ENCODE peak calls at places on chromosomes 11 and 22, in four cellular contexts. V is right atrium auricular region; Z is CD4-positive, alpha-beta memory T cell; B is A549. R is an unnamed sample.

GRCh38 chr11:77118086-77118485 is 10.0 kb upstream of the MYO7A start:
- DNase-seq in B (no peak), Z (no peak), V (no peak), R (no peak)

GRCh38 chr11:107493117-107493516 is 35.5 kb upstream of the CWF19L2 start:
- DNase-seq in B (peak), Z (no peak), V (no peak), R (peak)

GRCh38 chr11:100098560-100098959 is 588.5 kb upstream of the ARHGAP42 start:
- DNase-seq in B (no peak), V (no peak), Z (no peak), R (no peak)

GRCh38 chr11:17790453-17790852 is 55.9 kb downstream of the KCNC1 start:
- DNase-seq in V (no peak), B (peak), Z (no peak), R (peak)

GRCh38 chr11:117528061-117528780 is 200.6 kb downstream of the CEP164 start:
- DNase-seq in B (no peak), V (no peak), Z (no peak), R (no peak)

GRCh38 chr22:46922037-46922436 is 159.6 kb downstream of the TBC1D22A start:
- DNase-seq in Z (no peak), B (no peak), V (no peak), R (no peak)

GRCh38 chr22:47238886-47239860 is 476.7 kb downstream of the TBC1D22A start:
- DNase-seq in Z (no peak), B (no peak), V (peak), R (no peak)

GRCh38 chr11:38582756-38583155 is 1984.7 kb upstream of the RAG2 start:
- DNase-seq in Z (no peak), B (no peak), V (no peak), R (no peak)

GRCh38 chr11:61947486-61948210 is 2.5 kb upstream of the BEST1 start:
- DNase-seq in B (peak), Z (peak), V (peak), R (no peak)

GRCh38 chr11:121059605-121060004 is 35.7 kb downstream of the TBCEL start:
- DNase-seq in V (no peak), Z (no peak), B (no peak), R (no peak)

GRCh38 chr11:122656073-122656630 is 630 bp downstream of the UBASH3B start:
- DNase-seq in B (peak), Z (peak), V (no peak), R (no peak)

GRCh38 chr11:70244698-70245097 is 25.8 kb upstream of the PPFIA1 start:
- DNase-seq in B (peak), V (no peak), Z (no peak), R (no peak)

GRCh38 chr11:76658651-76659650 is 11.6 kb downstream of the LRRC32 start:
- DNase-seq in B (no peak), V (no peak), Z (no peak), R (no peak)

GRCh38 chr11:73384871-73385692 is 8.9 kb downstream of the RELT start:
- DNase-seq in Z (no peak), V (peak), B (no peak), R (no peak)

GRCh38 chr11:114367244-114367957 is 32.9 kb downstream of the C11orf71 start:
- DNase-seq in Z (no peak), V (no peak), B (no peak), R (no peak)

GRCh38 chr11:12281571-12282478 is 95.5 kb upstream of the PARVA start:
- DNase-seq in B (peak), V (peak), Z (peak), R (no peak)

GRCh38 chr22:50178471-50178864 is 7.2 kb upstream of the TRABD start:
- DNase-seq in Z (no peak), B (no peak), V (no peak), R (no peak)

GRCh38 chr22:35972559-35972958 is 56.1 kb downstream of the RBFOX2 start:
- DNase-seq in Z (no peak), B (no peak), V (no peak), R (no peak)

GRCh38 chr11:287821-288327 is 1.1 kb upstream of the PGGHG start:
- DNase-seq in V (no peak), Z (peak), B (no peak), R (no peak)

GRCh38 chr11:111512296-111513239 is at the start of gene BTG4:
- DNase-seq in B (peak), V (no peak), Z (no peak), R (no peak)

GRCh38 chr11:124946735-124947141 is 7.3 kb upstream of the CCDC15 start:
- DNase-seq in Z (no peak), B (no peak), V (no peak), R (no peak)

GRCh38 chr11:69700278-69701140 is 3.3 kb downstream of the FGF19 start:
- DNase-seq in B (peak), Z (no peak), V (no peak), R (no peak)

DNA sequence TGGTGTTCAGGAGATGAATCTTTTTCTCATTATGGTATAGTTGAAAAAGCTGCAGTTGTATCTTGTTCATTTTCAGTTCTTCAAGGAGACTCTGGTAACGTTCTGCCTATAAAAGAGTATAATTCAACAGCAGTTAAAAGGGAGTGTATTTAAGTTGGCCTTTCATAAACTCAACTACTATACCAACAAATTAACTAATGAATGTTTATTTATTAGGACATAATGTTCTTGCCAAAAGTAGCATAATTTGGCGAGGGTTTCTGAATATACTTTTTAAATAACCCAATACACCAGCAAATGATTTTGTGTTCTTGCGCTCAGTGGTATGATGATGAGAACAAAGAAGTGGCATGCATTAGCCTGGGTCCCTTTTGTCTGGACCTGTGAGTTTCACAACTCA is 10.9 kb downstream of the SMC1B start:
- DNase-seq in B (no peak), Z (no peak), V (no peak), R (no peak)
- H3K27ac ChIP-seq in B (no peak), Z (no peak), V (no peak), R (no peak)

GRCh38 chr11:64051297-64051696 is 15.6 kb downstream of the FLRT1 start:
- DNase-seq in B (no peak), Z (no peak), V (no peak), R (no peak)

GRCh38 chr11:64044730-64045386 is 9.1 kb downstream of the FLRT1 start:
- DNase-seq in Z (no peak), B (no peak), V (no peak), R (no peak)

GRCh38 chr11:64045700-64046099 is 10.0 kb downstream of the FLRT1 start:
- DNase-seq in V (no peak), B (no peak), Z (no peak), R (no peak)

GRCh38 chr11:64049509-64049908 is 13.8 kb downstream of the FLRT1 start:
- DNase-seq in V (no peak), B (no peak), Z (no peak), R (no peak)

DNA sequence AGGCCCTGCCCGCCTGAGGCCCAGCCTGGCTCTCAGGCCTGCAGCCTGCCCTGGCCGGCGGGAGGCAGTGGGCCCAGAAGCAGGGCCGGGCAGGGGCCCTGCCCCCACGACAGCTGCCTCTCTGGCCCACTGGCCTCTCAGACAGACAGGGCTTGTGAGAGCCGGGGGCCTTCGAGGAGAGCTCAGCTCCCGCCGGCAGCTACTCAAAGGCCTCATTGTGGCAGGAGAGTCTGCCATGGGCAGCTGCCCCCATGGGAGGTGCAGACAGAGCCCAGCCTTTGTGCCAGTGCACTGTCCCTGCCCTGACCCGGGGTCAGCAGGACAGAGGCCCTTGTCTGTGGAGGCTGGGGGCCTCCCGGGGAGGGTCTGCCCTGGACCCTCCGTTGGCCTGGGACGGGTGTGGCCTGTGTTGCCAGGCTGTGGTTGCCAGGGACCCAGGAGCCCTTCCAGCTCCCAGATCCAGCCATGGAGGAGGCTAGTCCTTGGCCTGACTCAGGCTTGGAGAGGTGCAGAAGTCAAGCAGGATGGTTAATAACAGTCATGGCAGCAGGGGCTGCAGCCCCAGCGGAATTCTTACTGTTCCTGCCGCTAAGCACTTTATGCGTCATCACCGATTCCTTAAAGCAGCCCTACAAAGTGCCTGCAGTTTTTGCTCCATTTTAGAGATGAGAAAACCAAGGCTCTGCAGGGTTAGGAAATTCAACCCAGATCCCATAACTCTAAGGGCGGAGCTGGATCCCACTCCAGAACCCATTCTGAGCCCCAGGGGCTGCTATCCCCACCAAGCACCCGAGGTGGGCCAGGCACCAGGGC is 12.5 kb downstream of the FLRT1 start:
- DNase-seq in Z (no peak), V (no peak), B (no peak), R (no peak)
- H3K27ac ChIP-seq in Z (no peak), V (no peak), B (no peak), R (no peak)

GRCh38 chr11:130413383-130414106 is 14.9 kb downstream of the ADAMTS8 start:
- DNase-seq in Z (no peak), B (peak), V (no peak), R (peak)
- H3K27ac ChIP-seq in Z (no peak), B (no peak), V (no peak), R (peak)

GRCh38 chr22:38738475-38739070 is 17.2 kb downstream of the SUN2 start:
- DNase-seq in B (no peak), V (no peak), Z (no peak), R (no peak)

GRCh38 chr22:38736257-38736570 is 19.6 kb downstream of the SUN2 start:
- DNase-seq in Z (no peak), V (no peak), B (no peak), R (no peak)

GRCh38 chr22:38735465-38736256 is 20.1 kb downstream of the SUN2 start:
- DNase-seq in B (no peak), V (no peak), Z (no peak), R (no peak)

GRCh38 chr22:38739300-38740055 is 16.3 kb downstream of the SUN2 start:
- DNase-seq in Z (no peak), V (no peak), B (no peak), R (no peak)

DNA sequence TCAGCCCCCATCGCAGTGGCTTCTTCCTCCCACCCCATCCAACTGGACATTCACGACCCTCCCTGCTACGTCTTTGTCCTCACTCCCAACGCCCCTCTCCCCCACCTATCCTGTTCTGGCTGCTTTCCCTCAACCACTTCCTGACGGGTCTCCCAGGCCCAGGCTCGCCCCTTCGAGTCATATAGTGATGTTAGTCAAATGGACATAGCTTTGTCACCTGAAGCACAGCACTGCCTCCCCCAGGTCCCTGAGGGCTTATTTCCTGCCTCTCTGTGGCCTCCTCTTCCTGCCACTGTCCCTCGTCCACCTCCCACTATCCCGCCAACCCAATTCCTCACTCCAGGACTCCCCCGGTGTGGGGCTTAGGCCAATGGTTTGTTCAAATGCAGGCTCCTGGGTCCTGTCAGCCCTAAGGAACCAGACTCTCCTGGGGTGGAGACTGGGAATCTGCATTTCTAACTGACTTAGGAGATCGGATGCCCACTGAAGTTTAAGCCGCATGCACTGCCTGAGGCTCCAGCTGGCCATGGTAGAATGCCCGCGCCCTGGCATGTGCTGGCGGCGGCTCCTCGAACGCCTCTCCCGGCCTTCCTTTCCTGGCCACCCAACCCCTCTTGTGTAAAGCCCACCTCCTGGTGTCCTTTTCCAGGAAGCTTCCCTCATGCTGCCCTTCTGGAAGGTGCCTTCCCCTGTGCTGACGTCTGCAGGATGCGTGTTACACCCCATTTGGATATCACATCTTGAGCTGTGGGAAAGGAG is 18.3 kb downstream of the SUN2 start:
- DNase-seq in V (no peak), Z (no peak), B (no peak), R (no peak)
- H3K27ac ChIP-seq in V (no peak), Z (no peak), B (no peak), R (peak)

GRCh38 chr11:35340101-35340500 is 79.3 kb downstream of the SLC1A2 start:
- DNase-seq in B (no peak), Z (no peak), V (no peak), R (no peak)

GRCh38 chr11:35335226-35335625 is 84.1 kb downstream of the SLC1A2 start:
- DNase-seq in Z (no peak), B (no peak), V (no peak), R (no peak)

GRCh38 chr11:35337136-35337918 is 82.0 kb downstream of the SLC1A2 start:
- DNase-seq in Z (no peak), V (no peak), B (peak), R (peak)

GRCh38 chr11:35338928-35339327 is 80.4 kb downstream of the SLC1A2 start:
- DNase-seq in Z (no peak), B (no peak), V (no peak), R (no peak)

DNA sequence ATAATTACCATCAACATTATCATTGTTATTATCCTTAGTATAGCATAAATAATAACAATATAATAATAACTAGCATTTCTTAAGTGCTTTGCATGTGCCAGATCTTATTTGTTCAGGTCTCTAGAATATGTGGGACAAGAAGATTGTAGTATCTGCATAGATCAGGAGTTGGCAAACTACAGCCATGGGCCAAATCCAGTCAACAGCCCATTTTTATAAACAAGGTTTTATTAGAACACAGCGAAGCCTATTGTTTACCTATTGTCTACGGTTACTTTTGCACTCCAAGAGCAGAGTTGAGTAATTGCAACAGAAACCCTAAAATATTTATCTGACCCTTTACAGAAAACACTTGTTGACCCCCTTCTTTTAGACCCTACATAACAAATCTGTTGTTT is 81.4 kb downstream of the SLC1A2 start:
- DNase-seq in B (no peak), Z (no peak), V (no peak), R (no peak)
- H3K27ac ChIP-seq in B (peak), Z (no peak), V (no peak), R (peak)

GRCh38 chr22:23098718-23099524 is 28.6 kb downstream of the GNAZ start:
- DNase-seq in B (no peak), Z (no peak), V (no peak), R (no peak)

GRCh38 chr22:23099525-23099792 is 29.1 kb downstream of the GNAZ start:
- DNase-seq in V (no peak), Z (no peak), B (no peak), R (no peak)

GRCh38 chr22:23100124-23100801 is 29.9 kb downstream of the GNAZ start:
- DNase-seq in Z (no peak), B (no peak), V (no peak), R (no peak)

GRCh38 chr22:23097412-23098229 is 27.3 kb downstream of the GNAZ start:
- DNase-seq in B (no peak), Z (no peak), V (no peak), R (no peak)

GRCh38 chr22:23098230-23098705 is 27.9 kb downstream of the GNAZ start:
- DNase-seq in B (no peak), V (no peak), Z (no peak), R (no peak)
- H3K27ac ChIP-seq in B (no peak), V (peak), Z (no peak), R (no peak)

DNA sequence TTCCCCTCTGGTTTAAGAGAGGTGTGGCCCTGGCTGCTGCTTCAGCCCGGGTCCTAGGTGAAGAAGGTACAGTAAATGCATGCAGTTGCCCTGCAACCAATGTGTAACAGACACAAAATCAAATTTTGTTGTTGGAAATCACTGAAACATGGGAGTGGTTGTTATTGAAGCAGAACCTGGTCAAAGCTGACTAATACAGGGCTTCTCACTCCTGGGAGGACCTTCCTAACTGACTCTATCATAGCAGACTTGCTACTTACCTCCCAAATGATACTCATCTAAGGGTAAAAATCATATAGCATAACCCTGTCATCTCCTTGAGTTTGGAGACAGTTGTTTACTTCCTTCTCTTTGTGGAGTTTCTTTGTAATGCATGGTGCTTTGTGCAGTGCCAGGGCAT is 52.6 kb downstream of the SLC1A2 start:
- DNase-seq in Z (no peak), V (no peak), B (no peak), R (no peak)
- H3K27ac ChIP-seq in Z (no peak), V (peak), B (no peak), R (no peak)

DNA sequence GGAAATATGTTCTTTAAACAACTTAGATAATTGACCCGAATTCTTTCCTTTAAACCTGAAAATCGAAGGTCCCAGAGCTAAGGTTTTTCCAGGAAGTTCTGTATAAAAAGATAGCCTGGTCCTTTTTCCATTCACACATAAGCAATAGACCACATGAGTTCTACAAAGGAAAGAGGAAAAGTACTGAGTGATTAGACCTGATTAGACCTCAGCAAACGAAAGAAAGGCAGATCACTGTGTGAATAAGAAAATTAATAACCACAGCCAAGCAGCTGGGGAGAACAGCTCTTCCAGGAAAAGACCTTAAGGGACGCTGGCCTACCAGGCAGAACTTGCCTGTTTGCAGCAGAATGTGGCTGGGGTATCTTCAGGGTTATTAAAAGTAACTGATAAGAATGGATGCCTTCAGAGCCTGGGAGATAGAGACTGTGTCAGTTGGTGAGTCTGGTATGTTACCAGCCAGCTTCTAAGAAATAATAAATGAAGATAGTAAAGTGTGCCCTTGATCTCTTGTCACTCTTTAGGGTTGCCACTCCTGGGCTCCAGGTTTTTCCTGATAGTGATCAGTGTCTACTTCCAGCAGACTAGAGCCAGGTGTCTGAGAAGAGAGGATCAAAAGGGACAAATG is 172.9 kb downstream of the DBX1 start:
- DNase-seq in B (no peak), Z (no peak), V (no peak), R (no peak)
- H3K27ac ChIP-seq in B (peak), Z (no peak), V (peak), R (peak)

GRCh38 chr11:128298271-128298670 is 289.1 kb downstream of the ETS1 start:
- DNase-seq in Z (no peak), B (no peak), V (no peak), R (no peak)
- H3K27ac ChIP-seq in Z (peak), B (no peak), V (peak), R (no peak)

DNA sequence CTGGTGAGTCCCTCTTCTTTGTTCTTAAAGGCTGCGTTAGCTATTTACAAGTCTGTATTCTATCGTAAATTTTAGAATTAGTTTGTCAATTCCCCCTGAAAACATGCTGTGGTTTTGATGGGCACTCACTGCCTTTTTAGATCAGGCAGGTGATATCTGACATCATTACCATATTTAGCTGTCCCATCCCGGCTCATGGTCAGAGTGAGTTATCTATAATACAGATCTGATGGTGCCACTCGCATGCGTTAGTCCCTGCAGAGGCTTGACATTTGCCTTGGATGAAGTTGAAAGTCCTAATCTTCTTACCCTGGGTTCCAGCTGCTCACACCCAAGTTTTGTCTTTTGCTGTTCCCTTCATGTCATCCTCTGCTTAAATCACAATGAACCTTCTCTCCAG is 150.5 kb upstream of the NARS2 start:
- DNase-seq in V (no peak), B (no peak), Z (no peak), R (no peak)
- H3K27ac ChIP-seq in V (no peak), B (no peak), Z (no peak), R (no peak)

R was measured in epithelial cell of prostate.